ENCODE peak calls at places on chromosomes 11 and 22, in six cellular contexts. N, S, F, Z, H and T are unnamed samples.

GRCh38 chr11:126398296-126398695 is 42.8 kb downstream of the ST3GAL4 start:
- DNase-seq in H (no peak), N (no peak), F (no peak), Z (no peak), S (no peak), T (no peak)

GRCh38 chr11:132685174-132685611 is 847.1 kb downstream of the OPCML start:
- DNase-seq in F (no peak), Z (no peak), N (no peak), H (no peak), S (peak), T (peak)

GRCh38 chr11:69501891-69502860 is 20.7 kb downstream of the LINC01488 start:
- DNase-seq in Z (no peak), H (no peak), F (no peak), S (no peak), N (no peak), T (no peak)

GRCh38 chr22:35870517-35871275 is 153.0 kb downstream of the APOL5 start:
- DNase-seq in H (no peak), N (no peak), Z (no peak), S (no peak), F (no peak), T (no peak)

GRCh38 chr22:40720538-40721256 is 41.4 kb downstream of the MCHR1 start:
- DNase-seq in Z (no peak), F (peak), H (no peak), N (no peak), S (peak), T (peak)

GRCh38 chr22:35099883-35100282 is 33.9 kb downstream of the ISX start:
- DNase-seq in S (no peak), H (no peak), F (no peak), Z (no peak), N (no peak), T (no peak)

GRCh38 chr11:3204141-3205015 is 14.2 kb downstream of the MRGPRG start:
- DNase-seq in H (no peak), Z (no peak), N (no peak), S (no peak), F (no peak), T (no peak)

GRCh38 chr22:32701021-32701420 is 100.5 kb upstream of the TIMP3 start:
- DNase-seq in Z (no peak), H (no peak), S (peak), F (no peak), N (no peak), T (no peak)

GRCh38 chr11:7575841-7576451 is 62.1 kb downstream of the PPFIBP2 start:
- DNase-seq in N (peak), S (no peak), H (peak), F (peak), Z (no peak), T (peak)

GRCh38 chr22:24985824-24986214 is 33.3 kb downstream of the KIAA1671 start:
- DNase-seq in S (peak), H (no peak), F (no peak), Z (no peak), N (no peak), T (peak)

GRCh38 chr22:17563936-17564391 is 666 bp downstream of the SLC25A18 start:
- DNase-seq in S (peak), N (no peak), Z (no peak), F (no peak), H (no peak), T (peak)

GRCh38 chr22:44497218-44497903 is 672 bp downstream of the RTL6 start:
- DNase-seq in Z (no peak), N (peak), S (peak), F (no peak), H (no peak), T (peak)

GRCh38 chr11:35974878-35975578 is 31.2 kb downstream of the LDLRAD3 start:
- DNase-seq in H (no peak), N (no peak), F (no peak), Z (no peak), S (no peak), T (no peak)

GRCh38 chr11:17979770-17980371 is 33.0 kb downstream of the SERGEF start:
- DNase-seq in Z (peak), S (peak), N (peak), F (peak), H (peak), T (peak)

GRCh38 chr22:37777122-37777687 is 30.5 kb upstream of the GCAT start:
- DNase-seq in Z (no peak), F (no peak), S (peak), N (peak), H (no peak), T (peak)

GRCh38 chr22:44383652-44384562 is 71.2 kb upstream of the SHISAL1 start:
- DNase-seq in F (no peak), H (no peak), N (no peak), S (no peak), Z (no peak), T (no peak)

GRCh38 chr22:50269573-50270301 is 443 bp downstream of the MAPK11 start:
- DNase-seq in H (peak), Z (peak), F (no peak), S (peak), N (no peak), T (peak)

GRCh38 chr22:38864361-38865191 is 7.4 kb downstream of the CBX6 start:
- DNase-seq in S (no peak), Z (no peak), N (no peak), H (no peak), F (no peak), T (no peak)

GRCh38 chr11:78993800-78994430 is 419.3 kb upstream of the NARS2 start:
- DNase-seq in H (no peak), S (no peak), F (no peak), Z (no peak), N (no peak), T (no peak)

GRCh38 chr11:122690801-122691649 is 35.5 kb downstream of the UBASH3B start:
- DNase-seq in F (no peak), N (no peak), S (peak), H (peak), Z (no peak), T (peak)

GRCh38 chr11:12478743-12479142 is 101.4 kb downstream of the PARVA start:
- DNase-seq in H (no peak), S (peak), N (no peak), Z (no peak), F (no peak), T (peak)

GRCh38 chr22:35435201-35435712 is 35.3 kb downstream of the MCM5 start:
- DNase-seq in Z (no peak), N (no peak), F (no peak), S (no peak), H (no peak), T (no peak)

GRCh38 chr11:69992026-69992425 is 86.1 kb upstream of the ANO1 start:
- DNase-seq in S (no peak), Z (no peak), F (no peak), N (no peak), H (no peak), T (no peak)

GRCh38 chr11:93686812-93687211 is 25.3 kb downstream of the CEP295 start:
- DNase-seq in N (no peak), H (no peak), S (peak), F (no peak), Z (no peak), T (peak)

GRCh38 chr11:121300313-121300971 is 7.9 kb downstream of the SC5D start:
- DNase-seq in F (no peak), Z (no peak), S (no peak), N (no peak), H (no peak), T (no peak)

GRCh38 chr11:27656806-27657483 is 43.3 kb downstream of the BDNF start:
- DNase-seq in F (no peak), N (no peak), H (no peak), Z (no peak), S (no peak), T (no peak)